ENCODE peak calls at places on chromosomes 11 and 22, in five cellular contexts. One of them, this sample, is unnamed.

GRCh38 chr11:2572491-2573239 is 127.1 kb downstream of the KCNQ1OT1 start:
- DNase-seq in SJSA1: no peak
- DNase-seq in upper lobe of right lung: peak; percentile 56
- DNase-seq in PC-3: no peak
- DNase-seq in endodermal cell: peak; percentile 35
- DNase-seq in this sample: peak; percentile 65

GRCh38 chr11:10413268-10413667 is 41.8 kb upstream of the AMPD3 start:
- DNase-seq in PC-3: peak; percentile 62
- DNase-seq in SJSA1: no peak
- DNase-seq in endodermal cell: no peak
- DNase-seq in upper lobe of right lung: no peak
- DNase-seq in this sample: peak; percentile 81

GRCh38 chr11:1573077-1573846 is 1.2 kb upstream of the DUSP8 start:
- DNase-seq in SJSA1: no peak
- DNase-seq in endodermal cell: peak; percentile 74
- DNase-seq in upper lobe of right lung: peak; percentile 73
- DNase-seq in PC-3: no peak
- DNase-seq in this sample: no peak

GRCh38 chr22:23910496-23911190 is 16.5 kb downstream of the MIF start:
- DNase-seq in upper lobe of right lung: no peak
- DNase-seq in SJSA1: no peak
- DNase-seq in endodermal cell: peak; percentile 13
- DNase-seq in PC-3: no peak
- DNase-seq in this sample: no peak

GRCh38 chr11:280762-281485 is 2.7 kb downstream of the NLRP6 start:
- DNase-seq in PC-3: no peak
- DNase-seq in upper lobe of right lung: peak; percentile 67
- DNase-seq in SJSA1: no peak
- DNase-seq in endodermal cell: peak; percentile 46
- DNase-seq in this sample: peak; percentile 92

GRCh38 chr11:74347381-74347780 is 35.9 kb upstream of the P4HA3 start:
- DNase-seq in PC-3: no peak
- DNase-seq in SJSA1: no peak
- DNase-seq in endodermal cell: no peak
- DNase-seq in upper lobe of right lung: no peak
- DNase-seq in this sample: no peak

GRCh38 chr11:65967329-65967934 is 5.9 kb downstream of the SART1 start:
- DNase-seq in PC-3: no peak
- DNase-seq in SJSA1: no peak
- DNase-seq in upper lobe of right lung: no peak
- DNase-seq in endodermal cell: no peak
- DNase-seq in this sample: no peak

GRCh38 chr11:126585388-126586302 is 230.2 kb downstream of the ST3GAL4 start:
- DNase-seq in SJSA1: peak; percentile 53
- DNase-seq in endodermal cell: peak; percentile 88
- DNase-seq in upper lobe of right lung: no peak
- DNase-seq in PC-3: peak; percentile 93
- DNase-seq in this sample: peak; percentile 68

GRCh38 chr11:70324354-70325115 is 54.0 kb downstream of the PPFIA1 start:
- DNase-seq in endodermal cell: no peak
- DNase-seq in PC-3: no peak
- DNase-seq in SJSA1: no peak
- DNase-seq in upper lobe of right lung: no peak
- DNase-seq in this sample: no peak

GRCh38 chr11:13781153-13781552 is 112.7 kb downstream of the FAR1 start:
- DNase-seq in endodermal cell: no peak
- DNase-seq in SJSA1: no peak
- DNase-seq in PC-3: peak; percentile 45
- DNase-seq in upper lobe of right lung: no peak
- DNase-seq in this sample: no peak

DNA sequence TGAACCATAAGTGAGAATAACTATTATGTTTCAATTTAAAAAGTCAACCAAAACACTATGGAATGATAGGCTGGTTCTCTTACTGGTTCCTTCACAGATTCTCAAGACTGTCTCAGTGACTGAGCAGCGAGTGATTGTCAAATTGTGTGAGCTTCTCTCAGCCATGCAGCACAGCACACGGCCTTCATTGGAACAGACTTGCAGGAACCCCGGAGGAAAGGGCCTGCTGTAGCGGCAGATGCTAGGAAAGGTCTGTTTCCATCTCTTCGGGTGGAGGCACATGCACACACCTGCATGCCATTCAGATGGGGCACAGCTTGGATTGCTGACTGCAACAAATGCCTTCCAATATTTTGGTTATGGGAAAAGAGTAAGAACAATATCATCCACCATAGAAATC is 741.8 kb downstream of the OPCML start:
- DNase-seq in endodermal cell: no peak
- DNase-seq in upper lobe of right lung: no peak
- DNase-seq in SJSA1: no peak
- DNase-seq in PC-3: no peak
- DNase-seq in this sample: no peak
- H3K27me3 ChIP-seq in endodermal cell: no peaks in the 10 kb centered on the region
- H3K27me3 ChIP-seq in upper lobe of right lung: no peaks in the 10 kb centered on the region
- H3K27me3 ChIP-seq in SJSA1: no peaks in the 10 kb centered on the region
- H3K27me3 ChIP-seq in PC-3: peaks cover 6% of the 10 kb centered on the region
- H3K27me3 ChIP-seq in this sample: no peaks in the 10 kb centered on the region

DNA sequence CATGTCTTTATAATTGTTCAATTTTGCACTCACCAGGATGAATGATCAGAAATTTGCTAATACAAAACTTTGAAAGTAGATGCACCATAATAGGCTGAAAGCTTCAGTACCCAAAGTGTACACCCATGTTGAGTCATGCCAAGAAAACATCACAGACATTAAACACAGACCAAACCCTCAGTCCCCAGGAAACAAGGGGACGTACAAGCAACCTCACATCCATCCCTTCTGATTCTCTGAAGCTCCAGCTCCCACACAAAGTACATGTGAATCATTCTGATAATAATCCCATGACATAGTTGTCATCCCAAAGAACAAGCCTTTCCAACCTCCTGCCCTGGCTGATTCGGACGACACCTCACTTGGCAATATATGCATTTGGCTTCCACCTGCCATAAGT is 183.8 kb downstream of the SNX19 start:
- DNase-seq in PC-3: no peak
- DNase-seq in SJSA1: no peak
- DNase-seq in endodermal cell: no peak
- DNase-seq in upper lobe of right lung: no peak
- DNase-seq in this sample: no peak
- H3K4me1 ChIP-seq in PC-3: peaks cover 8% of the 10 kb centered on the region
- H3K4me1 ChIP-seq in SJSA1: no peaks in the 10 kb centered on the region
- H3K4me1 ChIP-seq in endodermal cell: no peaks in the 10 kb centered on the region
- H3K4me1 ChIP-seq in upper lobe of right lung: no peaks in the 10 kb centered on the region
- H3K4me1 ChIP-seq in this sample: peaks cover under 1% of the 10 kb centered on the region

DNA sequence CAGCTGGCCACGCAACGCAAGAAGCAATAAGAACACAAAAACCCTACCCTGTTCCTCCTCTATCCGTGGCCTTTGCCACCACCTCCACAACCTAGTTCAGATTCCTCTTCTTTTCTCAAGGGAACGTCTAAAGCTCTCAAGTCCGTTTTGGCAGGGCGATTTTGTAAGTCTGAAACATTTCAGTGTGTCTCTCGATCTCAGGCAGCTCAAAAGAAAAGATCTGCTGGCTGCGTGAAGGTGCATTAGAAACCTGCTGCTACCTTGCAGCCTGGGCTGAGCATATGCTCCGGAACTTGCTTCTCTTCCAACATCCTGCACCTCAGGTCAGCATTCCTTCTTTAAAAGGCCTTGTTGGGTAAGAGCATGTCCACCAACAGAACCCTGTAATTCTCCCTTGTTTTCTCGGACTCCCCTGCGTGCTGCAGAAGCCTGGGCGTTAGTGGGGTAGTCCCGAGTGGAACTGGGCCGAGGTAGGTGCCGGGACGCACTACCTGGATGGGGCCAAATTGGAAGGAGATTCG is 1.5 kb downstream of the LGR4 start:
- DNase-seq in SJSA1: no peak
- DNase-seq in PC-3: peak; percentile 43
- DNase-seq in upper lobe of right lung: no peak
- DNase-seq in endodermal cell: peak; percentile 79
- DNase-seq in this sample: no peak
- H3K27ac ChIP-seq in SJSA1: no peak overlapping the region
- H3K27ac ChIP-seq in PC-3: peak overlapping the region; percentile 10
- H3K27ac ChIP-seq in upper lobe of right lung: no peak overlapping the region
- H3K27ac ChIP-seq in endodermal cell: no peak overlapping the region
- H3K27ac ChIP-seq in this sample: no peak overlapping the region

GRCh38 chr11:61555051-61555969 is 25.6 kb downstream of the SYT7 start:
- DNase-seq in upper lobe of right lung: no peak
- DNase-seq in endodermal cell: peak; percentile 72
- DNase-seq in SJSA1: no peak
- DNase-seq in PC-3: peak; percentile 44
- DNase-seq in this sample: no peak

GRCh38 chr11:61556621-61557020 is 24.3 kb downstream of the SYT7 start:
- DNase-seq in upper lobe of right lung: no peak
- DNase-seq in PC-3: no peak
- DNase-seq in endodermal cell: no peak
- DNase-seq in SJSA1: no peak
- DNase-seq in this sample: no peak

GRCh38 chr11:61553373-61554171 is 27.3 kb downstream of the SYT7 start:
- DNase-seq in PC-3: no peak
- DNase-seq in SJSA1: no peak
- DNase-seq in endodermal cell: no peak
- DNase-seq in upper lobe of right lung: no peak
- DNase-seq in this sample: no peak

GRCh38 chr11:61554172-61554988 is 26.5 kb downstream of the SYT7 start:
- DNase-seq in upper lobe of right lung: no peak
- DNase-seq in SJSA1: no peak
- DNase-seq in PC-3: no peak
- DNase-seq in endodermal cell: no peak
- DNase-seq in this sample: no peak

DNA sequence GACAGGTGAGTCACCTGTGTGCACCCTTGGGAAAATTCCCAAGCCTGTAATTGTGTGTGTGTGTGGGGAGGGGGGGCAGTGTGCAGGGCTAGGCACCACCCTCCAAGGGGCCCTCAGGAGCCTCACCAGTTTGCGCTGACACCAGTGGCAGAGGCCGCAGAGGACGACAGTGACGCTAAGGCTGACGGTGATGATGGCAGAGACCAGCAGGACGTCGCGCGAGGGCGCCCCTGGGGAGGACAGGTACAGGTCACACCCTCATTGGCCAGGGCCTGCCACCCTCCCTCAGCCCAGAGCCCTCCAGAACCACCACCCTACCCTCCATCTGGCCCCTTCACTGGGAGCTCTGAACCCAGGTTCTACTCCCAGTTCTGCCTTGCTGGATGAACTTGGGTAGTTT is 24.9 kb downstream of the SYT7 start:
- DNase-seq in endodermal cell: no peak
- DNase-seq in upper lobe of right lung: no peak
- DNase-seq in PC-3: no peak
- DNase-seq in SJSA1: no peak
- DNase-seq in this sample: no peak
- H3K27me3 ChIP-seq in endodermal cell: peaks cover 57% of the 10 kb centered on the region
- H3K27me3 ChIP-seq in upper lobe of right lung: peaks cover 42% of the 10 kb centered on the region
- H3K27me3 ChIP-seq in PC-3: no peaks in the 10 kb centered on the region
- H3K27me3 ChIP-seq in SJSA1: peaks cover 93% of the 10 kb centered on the region
- H3K27me3 ChIP-seq in this sample: peaks cover 15% of the 10 kb centered on the region

GRCh38 chr22:30249049-30250038 is 2.8 kb upstream of the LIF start:
- DNase-seq in PC-3: no peak
- DNase-seq in SJSA1: no peak
- DNase-seq in endodermal cell: no peak
- DNase-seq in upper lobe of right lung: no peak
- DNase-seq in this sample: no peak

GRCh38 chr22:30251661-30252226 is 5.2 kb upstream of the LIF start:
- DNase-seq in endodermal cell: no peak
- DNase-seq in SJSA1: peak; percentile 78
- DNase-seq in upper lobe of right lung: no peak
- DNase-seq in PC-3: peak; percentile 60
- DNase-seq in this sample: no peak

GRCh38 chr22:30248484-30248883 is 1.9 kb upstream of the LIF start:
- DNase-seq in SJSA1: no peak
- DNase-seq in PC-3: no peak
- DNase-seq in endodermal cell: no peak
- DNase-seq in upper lobe of right lung: no peak
- DNase-seq in this sample: no peak

GRCh38 chr22:30250713-30251267 is 4.2 kb upstream of the LIF start:
- DNase-seq in PC-3: peak; percentile 78
- DNase-seq in upper lobe of right lung: no peak
- DNase-seq in endodermal cell: no peak
- DNase-seq in SJSA1: peak; percentile 71
- DNase-seq in this sample: no peak

GRCh38 chr22:30250039-30250565 is 3.5 kb upstream of the LIF start:
- DNase-seq in endodermal cell: no peak
- DNase-seq in SJSA1: no peak
- DNase-seq in PC-3: no peak
- DNase-seq in upper lobe of right lung: no peak
- DNase-seq in this sample: no peak
- H3K4me1 ChIP-seq in endodermal cell: no peaks in the 10 kb centered on the region
- H3K4me1 ChIP-seq in SJSA1: peaks cover 84% of the 10 kb centered on the region
- H3K4me1 ChIP-seq in PC-3: peaks cover 89% of the 10 kb centered on the region
- H3K4me1 ChIP-seq in upper lobe of right lung: peaks cover 29% of the 10 kb centered on the region
- H3K4me1 ChIP-seq in this sample: peaks cover 82% of the 10 kb centered on the region

GRCh38 chr11:88308576-88308975 is 29.0 kb downstream of the CTSC start:
- DNase-seq in PC-3: no peak
- DNase-seq in SJSA1: no peak
- DNase-seq in upper lobe of right lung: no peak
- DNase-seq in endodermal cell: peak; percentile 86
- DNase-seq in this sample: no peak
- H3K27ac ChIP-seq in PC-3: no peak overlapping the region
- H3K27ac ChIP-seq in SJSA1: no peak overlapping the region
- H3K27ac ChIP-seq in upper lobe of right lung: no peak overlapping the region
- H3K27ac ChIP-seq in endodermal cell: no peak overlapping the region
- H3K27ac ChIP-seq in this sample: no peak overlapping the region

DNA sequence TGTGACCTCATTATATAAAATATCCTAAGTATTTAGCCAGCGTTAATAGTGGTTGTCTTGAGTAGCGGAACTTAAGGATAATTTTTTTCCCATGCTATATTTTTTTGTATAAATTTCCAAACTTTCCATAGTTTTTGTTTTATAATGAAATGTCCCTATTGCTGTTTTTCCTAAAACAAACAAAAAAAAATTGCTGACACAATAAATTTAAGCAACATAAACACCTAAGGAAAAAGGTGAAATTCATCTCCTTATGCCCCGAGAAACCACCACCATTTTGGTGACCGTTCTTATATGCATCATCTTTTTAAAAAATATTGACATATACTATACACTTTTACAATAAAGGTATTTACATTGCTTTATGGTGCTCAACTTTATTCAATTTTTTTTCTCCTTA is 708.8 kb upstream of the ANO5 start:
- DNase-seq in PC-3: no peak
- DNase-seq in endodermal cell: no peak
- DNase-seq in upper lobe of right lung: no peak
- DNase-seq in SJSA1: no peak
- DNase-seq in this sample: no peak
- H3K27me3 ChIP-seq in PC-3: no peaks in the 10 kb centered on the region
- H3K27me3 ChIP-seq in endodermal cell: no peaks in the 10 kb centered on the region
- H3K27me3 ChIP-seq in upper lobe of right lung: no peaks in the 10 kb centered on the region
- H3K27me3 ChIP-seq in SJSA1: no peaks in the 10 kb centered on the region
- H3K27me3 ChIP-seq in this sample: no peaks in the 10 kb centered on the region

GRCh38 chr11:119362741-119363080 is 16.2 kb upstream of the MFRP start:
- DNase-seq in endodermal cell: peak; percentile 45
- DNase-seq in upper lobe of right lung: no peak
- DNase-seq in SJSA1: no peak
- DNase-seq in PC-3: no peak
- DNase-seq in this sample: peak; percentile 2
- H3K4me1 ChIP-seq in endodermal cell: peaks cover 30% of the 10 kb centered on the region
- H3K4me1 ChIP-seq in upper lobe of right lung: peaks cover 30% of the 10 kb centered on the region
- H3K4me1 ChIP-seq in SJSA1: peaks cover 3% of the 10 kb centered on the region
- H3K4me1 ChIP-seq in PC-3: peaks cover 36% of the 10 kb centered on the region
- H3K4me1 ChIP-seq in this sample: no peaks in the 10 kb centered on the region

GRCh38 chr11:48087422-48087821 is 107.1 kb downstream of the PTPRJ start:
- DNase-seq in upper lobe of right lung: no peak
- DNase-seq in endodermal cell: no peak
- DNase-seq in SJSA1: no peak
- DNase-seq in PC-3: no peak
- DNase-seq in this sample: no peak
- H3K27ac ChIP-seq in upper lobe of right lung: no peak overlapping the region
- H3K27ac ChIP-seq in endodermal cell: no peak overlapping the region
- H3K27ac ChIP-seq in SJSA1: no peak overlapping the region
- H3K27ac ChIP-seq in PC-3: no peak overlapping the region
- H3K27ac ChIP-seq in this sample: no peak overlapping the region

GRCh38 chr22:39236321-39237275 is 8.2 kb downstream of the PDGFB start:
- DNase-seq in upper lobe of right lung: no peak
- DNase-seq in PC-3: no peak
- DNase-seq in SJSA1: no peak
- DNase-seq in endodermal cell: no peak
- DNase-seq in this sample: no peak
- H3K27me3 ChIP-seq in upper lobe of right lung: no peaks in the 10 kb centered on the region
- H3K27me3 ChIP-seq in PC-3: no peaks in the 10 kb centered on the region
- H3K27me3 ChIP-seq in SJSA1: no peaks in the 10 kb centered on the region
- H3K27me3 ChIP-seq in endodermal cell: no peaks in the 10 kb centered on the region
- H3K27me3 ChIP-seq in this sample: peaks cover 96% of the 10 kb centered on the region

This sample was measured in spleen.